ENCODE peak calls at places on chromosomes 2 and 18, in seven cellular contexts. N, S, X, K, G, J and H are unnamed samples.

GRCh38 chr2:128308284-128308731 is 10.4 kb downstream of the HS6ST1 start:
- DNase-seq in N (no peak), S (no peak), X (no peak), K (no peak), G (no peak), J (no peak), H (peak; percentile 21)

GRCh38 chr2:55102056-55102812 is 52.0 kb upstream of the RTN4 start:
- DNase-seq in N (no peak), S (peak; percentile 60), X (no peak), K (peak; percentile 96), G (peak; percentile 89), J (no peak), H (no peak)

GRCh38 chr2:5076599-5076998 is 615.6 kb upstream of the SOX11 start:
- DNase-seq in N (no peak), S (peak; percentile 14), X (no peak), K (no peak), G (no peak), J (no peak), H (no peak)

GRCh38 chr2:121248766-121249343 is 36.1 kb downstream of the TFCP2L1 start:
- DNase-seq in N (no peak), S (no peak), X (no peak), K (no peak), G (no peak), J (no peak), H (no peak)

GRCh38 chr2:241413929-241414580 is 58.0 kb downstream of the FARP2 start:
- DNase-seq in N (no peak), S (peak; percentile 8), X (no peak), K (peak; percentile 76), G (peak; percentile 52), J (no peak), H (no peak)

GRCh38 chr2:140775426-140775825 is 1355.4 kb downstream of the LRP1B start:
- DNase-seq in N (no peak), S (no peak), X (no peak), K (no peak), G (no peak), J (no peak), H (no peak)

GRCh38 chr2:241964133-241964532 is 94.6 kb downstream of the RTP5 start:
- DNase-seq in N (no peak), S (no peak), X (peak; percentile 37), K (no peak), G (no peak), J (no peak), H (no peak)

GRCh38 chr18:53649621-53650020 is 574.8 kb downstream of the MBD2 start:
- DNase-seq in N (no peak), S (no peak), X (peak; percentile 10), K (no peak), G (no peak), J (no peak), H (no peak)

GRCh38 chr2:203873461-203873860 is 5.9 kb downstream of the CTLA4 start:
- DNase-seq in N (no peak), S (no peak), X (no peak), K (no peak), G (no peak), J (no peak), H (no peak)

GRCh38 chr2:191436368-191437055 is 191.3 kb downstream of the MYO1B start:
- DNase-seq in N (no peak), S (no peak), X (no peak), K (no peak), G (no peak), J (no peak), H (no peak)

GRCh38 chr2:222864296-222864695 is 3.5 kb downstream of the ACSL3 start:
- DNase-seq in N (no peak), S (peak; percentile 51), X (no peak), K (peak; percentile 84), G (peak; percentile 77), J (no peak), H (no peak)

GRCh38 chr2:178066890-178067669 is 5.5 kb downstream of the PDE11A start:
- DNase-seq in N (no peak), S (no peak), X (no peak), K (no peak), G (peak; percentile 54), J (no peak), H (no peak)

GRCh38 chr2:118046628-118047210 is 32.8 kb upstream of the CCDC93 start:
- DNase-seq in N (peak; percentile 29), S (peak; percentile 71), X (peak; percentile 52), K (peak; percentile 53), G (peak; percentile 48), J (no peak), H (no peak)

GRCh38 chr2:165693838-165694237 is 100.2 kb downstream of the GALNT3 start:
- DNase-seq in N (no peak), S (no peak), X (no peak), K (no peak), G (no peak), J (no peak), H (no peak)

GRCh38 chr2:240182966-240183365 is 42.5 kb upstream of the OTOS start:
- DNase-seq in N (no peak), S (no peak), X (no peak), K (no peak), G (no peak), J (peak; percentile 38), H (no peak)

GRCh38 chr2:32741575-32741974 is 113.7 kb downstream of the TTC27 start:
- DNase-seq in N (no peak), S (no peak), X (no peak), K (no peak), G (no peak), J (no peak), H (no peak)

GRCh38 chr2:239826786-239827510 is 198.2 kb downstream of the NDUFA10 start:
- DNase-seq in N (no peak), S (no peak), X (no peak), K (no peak), G (no peak), J (peak; percentile 52), H (no peak)

GRCh38 chr2:229947544-229947943 is 25.2 kb downstream of the FBXO36 start:
- DNase-seq in N (no peak), S (no peak), X (no peak), K (no peak), G (no peak), J (no peak), H (no peak)

GRCh38 chr2:27932396-27932795 is 41.9 kb downstream of the BABAM2 start:
- DNase-seq in N (no peak), S (peak; percentile 94), X (no peak), K (peak; percentile 64), G (peak; percentile 88), J (no peak), H (no peak)

GRCh38 chr2:105671156-105671555 is 73.6 kb upstream of the NCK2 start:
- DNase-seq in N (no peak), S (no peak), X (no peak), K (peak; percentile 24), G (peak; percentile 68), J (no peak), H (no peak)

GRCh38 chr2:240759454-240759853 is 60.6 kb downstream of the KIF1A start:
- DNase-seq in N (no peak), S (no peak), X (no peak), K (no peak), G (peak; percentile 4), J (no peak), H (no peak)

GRCh38 chr2:23401427-23402204 is 16.6 kb downstream of the KLHL29 start:
- DNase-seq in N (no peak), S (no peak), X (no peak), K (no peak), G (no peak), J (no peak), H (no peak)

GRCh38 chr18:57434177-57434535 is 1.0 kb upstream of the ONECUT2 start:
- DNase-seq in N (no peak), S (no peak), X (no peak), K (no peak), G (no peak), J (no peak), H (no peak)

GRCh38 chr2:109256111-109256510 is 127.1 kb downstream of the SH3RF3 start:
- DNase-seq in N (no peak), S (no peak), X (no peak), K (no peak), G (no peak), J (no peak), H (no peak)

GRCh38 chr2:237600205-237600846 is 9.8 kb upstream of the RAB17 start:
- DNase-seq in N (no peak), S (no peak), X (no peak), K (peak; percentile 71), G (peak; percentile 30), J (no peak), H (no peak)

DNA sequence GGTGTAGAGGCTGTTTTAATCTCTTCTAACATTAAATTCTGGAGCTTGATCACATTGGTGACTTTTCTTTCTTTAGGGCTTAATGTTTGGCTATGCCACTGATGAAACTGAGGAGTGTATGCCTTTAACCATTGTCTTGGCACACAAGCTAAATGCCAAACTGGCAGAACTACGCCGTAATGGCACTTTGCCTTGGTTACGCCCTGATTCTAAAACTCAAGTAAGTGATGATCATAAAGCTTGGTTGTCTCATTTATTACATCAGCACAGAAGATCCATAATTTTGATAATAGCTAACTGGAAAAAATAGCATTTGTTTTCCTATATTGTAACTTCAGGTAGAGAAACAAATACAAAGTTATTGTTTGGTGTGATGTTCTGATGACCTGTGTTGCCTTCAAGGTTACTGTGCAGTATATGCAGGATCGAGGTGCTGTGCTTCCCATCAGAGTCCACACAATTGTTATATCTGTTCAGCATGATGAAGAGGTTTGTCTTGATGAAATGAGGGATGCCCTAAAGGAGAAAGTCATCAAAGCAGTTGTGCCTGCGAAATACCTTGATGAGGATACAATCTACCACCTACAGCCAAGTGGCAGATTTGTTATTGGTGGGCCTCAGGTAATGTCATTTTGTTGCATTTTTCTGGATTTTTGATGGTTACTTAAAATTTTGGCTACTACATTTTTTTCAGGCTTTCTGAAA is 2.9 kb downstream of the MAT2A start:
- DNase-seq in N (no peak), S (no peak), X (no peak), K (no peak), G (no peak), J (no peak), H (peak; percentile 44)
- H3K27ac ChIP-seq in N (no peak overlapping the region), S (no peak overlapping the region), X (peak overlapping the region; percentile 42), K (no peak overlapping the region), G (no peak overlapping the region), J (peak overlapping the region; percentile 6), H (peak overlapping the region; percentile 99)

GRCh38 chr2:218306184-218306920 is 14.0 kb upstream of the TMBIM1 start:
- DNase-seq in N (no peak), S (no peak), X (no peak), K (no peak), G (no peak), J (no peak), H (no peak)
- H3K4me3 ChIP-seq in N (no peak overlapping the region), S (no peak overlapping the region), X (no peak overlapping the region), K (no peak overlapping the region), G (no peak overlapping the region), J (no peak overlapping the region), H (no peak overlapping the region)

DNA sequence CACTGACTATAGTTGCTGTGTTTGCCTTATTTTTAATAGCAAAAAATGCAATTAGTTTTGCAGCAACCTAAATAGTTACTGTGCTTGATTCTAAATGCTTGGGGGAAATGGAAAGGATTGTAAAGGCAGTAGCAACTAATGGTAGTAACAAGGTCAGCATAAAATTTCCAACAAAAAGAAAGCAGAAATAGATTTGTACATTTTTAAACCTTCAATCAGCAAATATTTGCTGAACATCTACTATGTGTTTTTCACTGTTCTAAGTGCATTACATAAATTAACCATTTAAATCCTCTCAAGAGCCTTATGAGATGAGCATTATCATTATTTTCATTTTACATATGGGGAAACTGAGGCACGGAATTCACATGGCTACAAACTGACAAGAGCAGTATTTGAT is 308.0 kb upstream of the UBE2E3 start:
- DNase-seq in N (no peak), S (no peak), X (no peak), K (no peak), G (no peak), J (no peak), H (no peak)
- H3K27ac ChIP-seq in N (no peak overlapping the region), S (no peak overlapping the region), X (no peak overlapping the region), K (no peak overlapping the region), G (no peak overlapping the region), J (no peak overlapping the region), H (no peak overlapping the region)

GRCh38 chr2:159513745-159514144 is 102.6 kb downstream of the BAZ2B start:
- DNase-seq in N (no peak), S (no peak), X (no peak), K (no peak), G (no peak), J (no peak), H (no peak)
- H3K4me3 ChIP-seq in N (no peak overlapping the region), S (no peak overlapping the region), X (no peak overlapping the region), K (no peak overlapping the region), G (no peak overlapping the region), J (no peak overlapping the region), H (no peak overlapping the region)